ENCODE peak calls at places on chromosomes 11 and 22, in four cellular contexts. H is H1, J is upper lobe of left lung, C is HL-60. Q is an unnamed sample.

GRCh38 chr11:68127791-68128681 is 6.8 kb upstream of the CHKA start:
- DNase-seq in H (peak; percentile 94), J (peak; percentile 83), C (no peak), Q (peak; percentile 50)

GRCh38 chr11:46075168-46075567 is 46.1 kb downstream of the PHF21A start:
- DNase-seq in H (no peak), J (no peak), C (no peak), Q (no peak)

GRCh38 chr11:84780689-84781293 is 846.4 kb downstream of the DLG2 start:
- DNase-seq in H (no peak), J (no peak), C (no peak), Q (no peak)

GRCh38 chr11:134385774-134386565 is 26.1 kb downstream of the B3GAT1 start:
- DNase-seq in H (no peak), J (no peak), C (no peak), Q (no peak)

GRCh38 chr11:116078101-116078561 is 573.9 kb upstream of the CADM1 start:
- DNase-seq in H (no peak), J (no peak), C (no peak), Q (no peak)

GRCh38 chr22:48807155-48807554 is 1020.5 kb downstream of the BRD1 start:
- DNase-seq in H (no peak), J (no peak), C (no peak), Q (no peak)

GRCh38 chr11:75547617-75548054 is 14.4 kb upstream of the SERPINH1 start:
- DNase-seq in H (no peak), J (peak; percentile 78), C (no peak), Q (peak; percentile 72)

GRCh38 chr22:33578752-33579151 is 341.5 kb downstream of the LARGE1 start:
- DNase-seq in H (no peak), J (no peak), C (no peak), Q (no peak)

GRCh38 chr11:93936416-93936815 is 84.7 kb upstream of the HEPHL1 start:
- DNase-seq in H (no peak), J (no peak), C (no peak), Q (no peak)

GRCh38 chr11:45692808-45693453 is 27.5 kb upstream of the CHST1 start:
- DNase-seq in H (no peak), J (no peak), C (no peak), Q (no peak)

GRCh38 chr11:1353383-1354124 is 36.2 kb upstream of the BRSK2 start:
- DNase-seq in H (no peak), J (no peak), C (no peak), Q (no peak)

GRCh38 chr22:20725987-20726558 is 47.8 kb upstream of the SERPIND1 start:
- DNase-seq in H (no peak), J (no peak), C (no peak), Q (no peak)

GRCh38 chr11:75768112-75768908 is at the start of gene DGAT2:
- DNase-seq in H (peak; percentile 33), J (peak; percentile 79), C (peak; percentile 43), Q (peak; percentile 80)

GRCh38 chr11:2390871-2391662 is 9.5 kb upstream of the TSSC4 start:
- DNase-seq in H (peak; percentile 56), J (no peak), C (no peak), Q (peak; percentile 61)

GRCh38 chr11:119169272-119169719 is 771 bp downstream of the NLRX1 start:
- DNase-seq in H (peak; percentile 75), J (peak; percentile 77), C (no peak), Q (no peak)

GRCh38 chr11:120195601-120196289 is 15.1 kb upstream of the OAF start:
- DNase-seq in H (no peak), J (no peak), C (no peak), Q (no peak)

GRCh38 chr11:120191058-120191457 is 19.8 kb upstream of the OAF start:
- DNase-seq in H (no peak), J (no peak), C (no peak), Q (no peak)

GRCh38 chr11:120194166-120194565 is 16.7 kb upstream of the OAF start:
- DNase-seq in H (no peak), J (no peak), C (no peak), Q (no peak)

GRCh38 chr11:120196857-120197253 is 14.0 kb upstream of the OAF start:
- DNase-seq in H (no peak), J (no peak), C (no peak), Q (no peak)

DNA sequence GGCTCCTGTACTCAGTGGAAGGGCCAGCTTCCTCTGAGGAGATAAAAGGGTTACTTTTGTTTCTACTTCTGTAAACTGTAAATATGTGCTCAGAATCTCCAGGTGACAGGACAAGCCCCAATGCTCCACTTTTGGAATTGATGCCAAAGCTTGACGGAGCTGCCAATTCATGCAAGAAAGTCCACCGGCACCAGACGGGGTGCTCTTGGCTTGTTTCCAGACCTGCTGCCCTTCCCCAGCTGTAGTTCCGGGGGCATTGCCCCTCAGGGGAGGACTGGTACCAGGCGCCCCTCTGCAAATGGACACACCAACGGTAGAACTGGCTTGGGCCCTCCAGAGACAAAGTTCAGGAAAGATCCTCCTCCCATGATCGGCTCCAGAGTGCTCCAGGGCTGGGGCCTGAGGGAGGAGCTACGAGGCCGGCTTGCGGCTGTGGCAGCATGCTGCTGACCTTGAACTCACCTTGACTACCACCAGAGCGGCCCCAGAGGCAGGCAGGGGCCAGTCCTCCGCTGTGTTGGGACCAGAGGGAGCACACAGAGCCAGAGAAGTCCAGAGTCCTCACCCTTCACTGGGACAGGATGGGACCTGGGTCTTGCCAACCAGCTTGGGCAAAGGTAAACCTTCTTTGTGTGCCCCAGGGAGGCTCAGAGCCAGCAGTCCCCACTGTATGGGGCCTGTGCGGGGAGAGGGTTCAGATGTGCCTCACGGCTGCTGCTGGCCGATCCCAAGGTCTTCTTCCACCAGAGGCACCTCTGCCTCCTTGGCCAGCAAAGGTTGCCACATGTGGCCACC is 17.8 kb upstream of the OAF start:
- DNase-seq in H (no peak), J (no peak), C (no peak), Q (no peak)
- H3K27me3 ChIP-seq in H (peaks cover 12% of the 10 kb centered on the region), J (no peaks in the 10 kb centered on the region), C (no peaks in the 10 kb centered on the region), Q (no peaks in the 10 kb centered on the region)

GRCh38 chr11:96306933-96307747 is 35.9 kb downstream of the MAML2 start:
- DNase-seq in H (no peak), J (peak; percentile 91), C (no peak), Q (peak; percentile 90)

GRCh38 chr11:96309001-96309642 is 33.9 kb downstream of the MAML2 start:
- DNase-seq in H (no peak), J (no peak), C (no peak), Q (no peak)

GRCh38 chr11:96307748-96308133 is 35.3 kb downstream of the MAML2 start:
- DNase-seq in H (no peak), J (no peak), C (no peak), Q (no peak)

GRCh38 chr11:96303980-96304379 is 39.0 kb downstream of the MAML2 start:
- DNase-seq in H (no peak), J (no peak), C (no peak), Q (no peak)

GRCh38 chr11:96306600-96306932 is 36.4 kb downstream of the MAML2 start:
- DNase-seq in H (no peak), J (no peak), C (no peak), Q (no peak)
- H3K4me3 ChIP-seq in H (no peak overlapping the region), J (peak overlapping the region; percentile 31), C (no peak overlapping the region), Q (no peak overlapping the region)

DNA sequence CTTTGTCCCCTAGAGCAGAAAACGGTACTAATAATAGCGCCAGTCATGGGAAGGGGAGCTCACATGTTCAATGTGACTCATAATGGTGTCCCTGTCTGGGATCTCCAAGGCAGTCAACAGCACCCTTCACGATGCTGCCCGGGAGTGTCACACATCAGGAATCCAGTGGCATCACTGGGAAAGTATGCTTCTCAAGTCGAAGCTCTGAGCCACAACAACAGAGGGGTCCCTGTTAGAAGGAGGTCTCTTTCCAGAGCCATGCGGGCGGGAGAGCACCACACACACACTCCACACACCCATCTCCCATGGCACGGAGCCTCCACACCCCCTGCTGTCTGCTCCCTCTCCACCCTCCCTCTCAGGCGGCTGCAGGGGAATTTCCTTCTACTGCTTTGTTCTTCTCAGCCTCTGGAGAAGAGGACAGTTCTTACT is 119.7 kb downstream of the ETS1 start:
- DNase-seq in H (peak; percentile 15), J (no peak), C (no peak), Q (no peak)
- TF ChIP-seq POLR2AphosphoS5 in H (no peak), J (peak; percentile 10), C (no peak), Q (peak; percentile 46)

GRCh38 chr11:117529767-117530166 is 202.1 kb downstream of the CEP164 start:
- DNase-seq in H (no peak), J (no peak), C (no peak), Q (no peak)

GRCh38 chr11:117535870-117536411 is 208.3 kb downstream of the CEP164 start:
- DNase-seq in H (no peak), J (no peak), C (no peak), Q (no peak)

GRCh38 chr11:117528061-117528780 is 200.6 kb downstream of the CEP164 start:
- DNase-seq in H (no peak), J (no peak), C (no peak), Q (no peak)

GRCh38 chr11:117535201-117535869 is 207.7 kb downstream of the CEP164 start:
- DNase-seq in H (no peak), J (peak; percentile 25), C (peak; percentile 5), Q (peak; percentile 23)

DNA sequence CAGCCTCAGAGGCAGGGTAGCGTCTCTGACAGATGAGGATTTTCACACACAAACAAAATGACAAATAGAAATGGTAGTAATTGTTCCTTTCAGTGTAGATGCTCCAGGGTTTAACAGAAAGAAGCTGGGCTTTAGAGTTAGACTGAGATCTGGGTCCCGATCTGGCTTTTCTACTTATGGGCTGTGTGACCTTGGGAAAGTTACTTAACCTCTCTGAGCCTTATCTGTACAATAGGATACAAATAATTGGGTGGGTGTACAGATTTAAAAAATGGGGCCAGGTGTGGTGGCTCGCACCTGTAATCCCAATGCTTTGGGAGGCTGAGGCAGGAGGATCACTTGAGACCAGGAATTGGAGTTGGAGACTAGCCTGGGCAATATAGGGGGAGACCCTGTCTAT is 204.9 kb downstream of the CEP164 start:
- DNase-seq in H (no peak), J (no peak), C (no peak), Q (no peak)
- H3K27me3 ChIP-seq in H (no peaks in the 10 kb centered on the region), J (no peaks in the 10 kb centered on the region), C (peaks cover 7% of the 10 kb centered on the region), Q (no peaks in the 10 kb centered on the region)

GRCh38 chr11:30392221-30392784 is 69.4 kb downstream of the ARL14EP start:
- DNase-seq in H (no peak), J (no peak), C (no peak), Q (no peak)
- H3K4me3 ChIP-seq in H (no peak overlapping the region), J (no peak overlapping the region), C (no peak overlapping the region), Q (no peak overlapping the region)

DNA sequence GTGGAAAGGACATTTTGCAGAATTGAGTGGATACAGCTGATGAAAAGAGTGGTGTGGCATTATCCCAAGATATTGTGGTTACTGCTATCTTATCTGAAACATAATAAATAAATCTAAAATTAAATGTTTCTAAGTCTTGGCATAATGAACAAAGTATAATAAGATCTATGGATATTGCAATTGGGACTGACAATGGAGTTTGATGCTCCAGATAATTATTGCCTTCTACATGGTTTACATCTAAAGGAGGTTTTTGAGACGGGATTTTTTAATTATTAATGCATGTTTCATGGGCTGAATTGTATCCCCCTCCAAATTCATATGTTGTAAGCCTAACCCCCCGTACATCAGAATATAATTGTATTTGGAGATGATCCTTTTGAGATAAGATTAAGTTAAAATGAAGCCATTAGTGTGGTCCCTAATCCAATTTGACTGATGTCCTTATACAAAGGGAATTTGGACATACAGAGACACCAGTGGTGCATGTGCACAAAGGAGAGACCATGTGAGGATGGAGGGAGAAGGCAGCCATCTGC is 198.5 kb downstream of the MSANTD4 start:
- DNase-seq in H (no peak), J (no peak), C (no peak), Q (no peak)
- TF ChIP-seq POLR2AphosphoS5 in H (no peak), J (no peak), C (no peak), Q (no peak)

DNA sequence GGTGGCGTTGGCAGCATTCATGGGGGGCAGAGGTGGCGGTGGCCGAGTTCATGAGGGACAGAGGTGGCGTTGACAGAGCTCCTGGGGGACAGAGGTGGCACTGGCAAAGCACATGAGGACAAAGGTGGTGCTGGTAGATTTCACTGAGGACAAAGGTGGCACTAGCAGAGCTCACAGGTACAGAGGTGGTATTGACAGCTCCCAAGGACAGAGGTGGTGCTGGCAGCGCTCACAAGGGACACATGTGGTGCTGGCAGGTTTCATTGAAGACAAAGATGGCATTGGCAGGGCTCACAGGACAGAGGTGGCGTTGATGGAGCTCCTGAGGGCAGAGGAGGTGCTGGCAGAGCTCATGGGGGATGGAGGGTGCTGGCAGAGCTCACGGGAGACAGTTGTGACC is 425.4 kb downstream of the CTTN start:
- DNase-seq in H (no peak), J (no peak), C (no peak), Q (no peak)
- H3K27me3 ChIP-seq in H (no peaks in the 10 kb centered on the region), J (no peaks in the 10 kb centered on the region), C (peaks cover 11% of the 10 kb centered on the region), Q (no peaks in the 10 kb centered on the region)